ENCODE peak calls at places on chromosomes 7 and 10, in six cellular contexts. I is HCT116, E is DMS 273 treated with DMSO at 0.1 percent for 48 hours, Y is KBM-7, K is caudate nucleus, D is choroid plexus epithelial cell. J is an unnamed sample.

GRCh38 chr10:3774814-3775670 is 10.0 kb downstream of the KLF6 start:
- DNase-seq in I (peak; percentile 68), K (no peak), E (no peak), D (peak; percentile 92), Y (peak; percentile 20), J (no peak)

GRCh38 chr10:121104476-121105111 is 253.4 kb downstream of the WDR11 start:
- DNase-seq in E (no peak), I (no peak), D (no peak), Y (no peak), K (no peak), J (no peak)

GRCh38 chr7:121505021-121505420 is 108.9 kb upstream of the FAM3C start:
- DNase-seq in D (peak; percentile 46), E (no peak), Y (no peak), I (no peak), K (no peak), J (no peak)

GRCh38 chr7:47539398-47540052 is 42.4 kb downstream of the TNS3 start:
- DNase-seq in Y (no peak), K (no peak), E (no peak), D (peak; percentile 68), I (no peak), J (no peak)

GRCh38 chr10:70958396-70958795 is 70.0 kb upstream of the PCBD1 start:
- DNase-seq in D (peak; percentile 21), E (no peak), K (no peak), I (no peak), Y (no peak), J (no peak)

GRCh38 chr7:1421946-1422345 is 37.3 kb downstream of the MICALL2 start:
- DNase-seq in Y (no peak), I (no peak), E (no peak), K (no peak), D (no peak), J (no peak)

GRCh38 chr10:93495654-93496321 is 624 bp upstream of the CEP55 start:
- DNase-seq in I (no peak), K (no peak), Y (no peak), D (peak; percentile 52), E (no peak), J (no peak)

GRCh38 chr7:15130666-15131541 is 228.4 kb upstream of the DGKB start:
- DNase-seq in I (no peak), Y (no peak), K (no peak), D (peak; percentile 75), E (no peak), J (no peak)

GRCh38 chr10:74728225-74728624 is 98.2 kb upstream of the KAT6B start:
- DNase-seq in I (peak; percentile 18), K (no peak), D (no peak), Y (no peak), E (no peak), J (no peak)

GRCh38 chr7:103082497-103082896 is 7.6 kb downstream of the ARMC10 start:
- DNase-seq in D (no peak), Y (no peak), I (no peak), K (no peak), E (no peak), J (no peak)

GRCh38 chr7:30285067-30285530 is 702 bp downstream of the ZNRF2 start:
- DNase-seq in D (peak; percentile 30), K (no peak), I (no peak), E (no peak), Y (no peak), J (no peak)

GRCh38 chr7:66050990-66051424 is 24.6 kb upstream of the ASL start:
- DNase-seq in I (no peak), E (peak; percentile 93), K (no peak), D (peak; percentile 94), Y (no peak), J (no peak)

GRCh38 chr10:63209703-63210102 is 76.6 kb downstream of the NRBF2 start:
- DNase-seq in I (no peak), D (no peak), K (no peak), E (no peak), Y (no peak), J (no peak)

GRCh38 chr7:117793496-117793895 is 79.7 kb downstream of the CTTNBP2 start:
- DNase-seq in I (no peak), K (no peak), D (no peak), Y (no peak), E (no peak), J (no peak)

J was measured in hypothalamus.